ENCODE peak calls at places on chromosomes 12 and 14, in six cellular contexts. One of them, this sample, is unnamed.

GRCh38 chr14:81584495-81584894 is 50.8 kb upstream of the SEL1L start:
- DNase-seq in right cardiac atrium: no peak
- DNase-seq in activated CD4-positive, alpha-beta T cell treated with anti-CD3 and anti-CD28 coated beads, Interleukin-2, amount 10 ng/mL, durations not matched to agents 7 days and 5 days: no peak
- DNase-seq in hypothalamus: no peak
- DNase-seq in NCI-H1092: no peak
- DNase-seq in SHP77 treated with DMSO at 0.1 percent for 48 hours: no peak
- DNase-seq in this sample: no peak

GRCh38 chr12:101064721-101065120 is 145.3 kb downstream of the SLC5A8 start:
- DNase-seq in right cardiac atrium: no peak
- DNase-seq in activated CD4-positive, alpha-beta T cell treated with anti-CD3 and anti-CD28 coated beads, Interleukin-2, amount 10 ng/mL, durations not matched to agents 7 days and 5 days: no peak
- DNase-seq in hypothalamus: no peak
- DNase-seq in NCI-H1092: no peak
- DNase-seq in SHP77 treated with DMSO at 0.1 percent for 48 hours: no peak
- DNase-seq in this sample: no peak

GRCh38 chr12:88300931-88301330 is 158.8 kb downstream of the TMTC3 start:
- DNase-seq in right cardiac atrium: no peak
- DNase-seq in activated CD4-positive, alpha-beta T cell treated with anti-CD3 and anti-CD28 coated beads, Interleukin-2, amount 10 ng/mL, durations not matched to agents 7 days and 5 days: no peak
- DNase-seq in hypothalamus: no peak
- DNase-seq in NCI-H1092: no peak
- DNase-seq in SHP77 treated with DMSO at 0.1 percent for 48 hours: no peak
- DNase-seq in this sample: no peak

GRCh38 chr14:102789349-102789748 is 12.1 kb downstream of the TRAF3 start:
- DNase-seq in right cardiac atrium: no peak
- DNase-seq in activated CD4-positive, alpha-beta T cell treated with anti-CD3 and anti-CD28 coated beads, Interleukin-2, amount 10 ng/mL, durations not matched to agents 7 days and 5 days: no peak
- DNase-seq in hypothalamus: no peak
- DNase-seq in NCI-H1092: no peak
- DNase-seq in SHP77 treated with DMSO at 0.1 percent for 48 hours: no peak
- DNase-seq in this sample: no peak

GRCh38 chr14:77406718-77407117 is 16.6 kb downstream of the NOXRED1 start:
- DNase-seq in right cardiac atrium: no peak
- DNase-seq in activated CD4-positive, alpha-beta T cell treated with anti-CD3 and anti-CD28 coated beads, Interleukin-2, amount 10 ng/mL, durations not matched to agents 7 days and 5 days: no peak
- DNase-seq in hypothalamus: no peak
- DNase-seq in NCI-H1092: no peak
- DNase-seq in SHP77 treated with DMSO at 0.1 percent for 48 hours: no peak
- DNase-seq in this sample: no peak

GRCh38 chr12:46131729-46132128 is 137.1 kb downstream of the SLC38A1 start:
- DNase-seq in right cardiac atrium: no peak
- DNase-seq in activated CD4-positive, alpha-beta T cell treated with anti-CD3 and anti-CD28 coated beads, Interleukin-2, amount 10 ng/mL, durations not matched to agents 7 days and 5 days: no peak
- DNase-seq in hypothalamus: no peak
- DNase-seq in NCI-H1092: no peak
- DNase-seq in SHP77 treated with DMSO at 0.1 percent for 48 hours: no peak
- DNase-seq in this sample: no peak

GRCh38 chr12:5889381-5890047 is 55.5 kb downstream of the ANO2 start:
- DNase-seq in right cardiac atrium: no peak
- DNase-seq in activated CD4-positive, alpha-beta T cell treated with anti-CD3 and anti-CD28 coated beads, Interleukin-2, amount 10 ng/mL, durations not matched to agents 7 days and 5 days: no peak
- DNase-seq in hypothalamus: no peak
- DNase-seq in NCI-H1092: no peak
- DNase-seq in SHP77 treated with DMSO at 0.1 percent for 48 hours: no peak
- DNase-seq in this sample: no peak

GRCh38 chr14:55245657-55246268 is 25.5 kb upstream of the FBXO34 start:
- DNase-seq in right cardiac atrium: no peak
- DNase-seq in activated CD4-positive, alpha-beta T cell treated with anti-CD3 and anti-CD28 coated beads, Interleukin-2, amount 10 ng/mL, durations not matched to agents 7 days and 5 days: peak; percentile 51
- DNase-seq in hypothalamus: no peak
- DNase-seq in NCI-H1092: no peak
- DNase-seq in SHP77 treated with DMSO at 0.1 percent for 48 hours: no peak
- DNase-seq in this sample: no peak

GRCh38 chr14:24130717-24131548 is 474 bp downstream of the FITM1 start:
- DNase-seq in right cardiac atrium: peak; percentile 73
- DNase-seq in activated CD4-positive, alpha-beta T cell treated with anti-CD3 and anti-CD28 coated beads, Interleukin-2, amount 10 ng/mL, durations not matched to agents 7 days and 5 days: no peak
- DNase-seq in hypothalamus: no peak
- DNase-seq in NCI-H1092: no peak
- DNase-seq in SHP77 treated with DMSO at 0.1 percent for 48 hours: peak; percentile 61
- DNase-seq in this sample: peak; percentile 89

GRCh38 chr12:76274699-76275098 is 73.5 kb downstream of the BBS10 start:
- DNase-seq in right cardiac atrium: no peak
- DNase-seq in activated CD4-positive, alpha-beta T cell treated with anti-CD3 and anti-CD28 coated beads, Interleukin-2, amount 10 ng/mL, durations not matched to agents 7 days and 5 days: no peak
- DNase-seq in hypothalamus: no peak
- DNase-seq in NCI-H1092: no peak
- DNase-seq in SHP77 treated with DMSO at 0.1 percent for 48 hours: no peak
- DNase-seq in this sample: no peak

GRCh38 chr14:76320486-76320885 is 55.5 kb upstream of the ESRRB start:
- DNase-seq in right cardiac atrium: no peak
- DNase-seq in activated CD4-positive, alpha-beta T cell treated with anti-CD3 and anti-CD28 coated beads, Interleukin-2, amount 10 ng/mL, durations not matched to agents 7 days and 5 days: no peak
- DNase-seq in hypothalamus: no peak
- DNase-seq in NCI-H1092: no peak
- DNase-seq in SHP77 treated with DMSO at 0.1 percent for 48 hours: no peak
- DNase-seq in this sample: no peak

GRCh38 chr12:49039421-49040363 is 20.9 kb downstream of the KMT2D start:
- DNase-seq in right cardiac atrium: no peak
- DNase-seq in activated CD4-positive, alpha-beta T cell treated with anti-CD3 and anti-CD28 coated beads, Interleukin-2, amount 10 ng/mL, durations not matched to agents 7 days and 5 days: no peak
- DNase-seq in hypothalamus: no peak
- DNase-seq in NCI-H1092: no peak
- DNase-seq in SHP77 treated with DMSO at 0.1 percent for 48 hours: no peak
- DNase-seq in this sample: peak; percentile 17

GRCh38 chr14:24712909-24713308 is 78.9 kb upstream of the GZMB start:
- DNase-seq in right cardiac atrium: no peak
- DNase-seq in activated CD4-positive, alpha-beta T cell treated with anti-CD3 and anti-CD28 coated beads, Interleukin-2, amount 10 ng/mL, durations not matched to agents 7 days and 5 days: no peak
- DNase-seq in hypothalamus: no peak
- DNase-seq in NCI-H1092: no peak
- DNase-seq in SHP77 treated with DMSO at 0.1 percent for 48 hours: no peak
- DNase-seq in this sample: no peak

GRCh38 chr14:72532686-72533454 is 361.0 kb downstream of the DPF3 start:
- DNase-seq in right cardiac atrium: no peak
- DNase-seq in activated CD4-positive, alpha-beta T cell treated with anti-CD3 and anti-CD28 coated beads, Interleukin-2, amount 10 ng/mL, durations not matched to agents 7 days and 5 days: peak; percentile 38
- DNase-seq in hypothalamus: no peak
- DNase-seq in NCI-H1092: no peak
- DNase-seq in SHP77 treated with DMSO at 0.1 percent for 48 hours: no peak
- DNase-seq in this sample: no peak

GRCh38 chr12:130041983-130042812 is 120.1 kb upstream of the FZD10 start:
- DNase-seq in right cardiac atrium: peak; percentile 44
- DNase-seq in activated CD4-positive, alpha-beta T cell treated with anti-CD3 and anti-CD28 coated beads, Interleukin-2, amount 10 ng/mL, durations not matched to agents 7 days and 5 days: peak; percentile 12
- DNase-seq in hypothalamus: no peak
- DNase-seq in NCI-H1092: peak; percentile 31
- DNase-seq in SHP77 treated with DMSO at 0.1 percent for 48 hours: no peak
- DNase-seq in this sample: peak; percentile 54

GRCh38 chr12:14252697-14253096 is 112.8 kb upstream of the ATF7IP start:
- DNase-seq in right cardiac atrium: no peak
- DNase-seq in activated CD4-positive, alpha-beta T cell treated with anti-CD3 and anti-CD28 coated beads, Interleukin-2, amount 10 ng/mL, durations not matched to agents 7 days and 5 days: no peak
- DNase-seq in hypothalamus: no peak
- DNase-seq in NCI-H1092: no peak
- DNase-seq in SHP77 treated with DMSO at 0.1 percent for 48 hours: no peak
- DNase-seq in this sample: no peak

GRCh38 chr12:57215668-57216013 is 953 bp upstream of the NXPH4 start:
- DNase-seq in right cardiac atrium: no peak
- DNase-seq in activated CD4-positive, alpha-beta T cell treated with anti-CD3 and anti-CD28 coated beads, Interleukin-2, amount 10 ng/mL, durations not matched to agents 7 days and 5 days: peak; percentile 48
- DNase-seq in hypothalamus: no peak
- DNase-seq in NCI-H1092: no peak
- DNase-seq in SHP77 treated with DMSO at 0.1 percent for 48 hours: no peak
- DNase-seq in this sample: no peak

This sample was measured in left ventricle myocardium superior.